ENCODE peak calls at places on chromosome 21, in six cellular contexts. A is breast epithelium, J is foreskin fibroblast, C is hepatocyte, H is AG04450, B is BJ. P is an unnamed sample.

GRCh38 chr21:45973475-45974072 is 8.0 kb upstream of the COL6A1 start:
- DNase-seq in A (peak), J (peak), C (peak), H (no peak), B (no peak), P (peak)

GRCh38 chr21:35428041-35428400 is 378.9 kb upstream of the RUNX1 start:
- DNase-seq in A (no peak), J (peak), C (no peak), H (no peak), B (no peak), P (no peak)

GRCh38 chr21:30831194-30831765 is 1.7 kb upstream of the KRTAP7-1 start:
- DNase-seq in A (no peak), J (no peak), C (peak), H (no peak), B (no peak), P (peak)

GRCh38 chr21:42580076-42580792 is 66.6 kb downstream of the SLC37A1 start:
- DNase-seq in A (peak), J (no peak), C (no peak), H (no peak), B (no peak), P (no peak)

GRCh38 chr21:43211085-43212071 is 42.6 kb downstream of the CRYAA start:
- DNase-seq in A (peak), J (no peak), C (peak), H (no peak), B (no peak), P (no peak)

GRCh38 chr21:42525228-42525604 is 11.6 kb downstream of the SLC37A1 start:
- DNase-seq in A (no peak), J (no peak), C (peak), H (no peak), B (no peak), P (peak)

GRCh38 chr21:42026072-42026415 is 15.9 kb upstream of the ZBTB21 start:
- DNase-seq in A (no peak), J (no peak), C (no peak), H (no peak), B (no peak), P (no peak)

GRCh38 chr21:37565530-37566223 is 199.1 kb downstream of the DYRK1A start:
- DNase-seq in A (no peak), J (peak), C (peak), H (no peak), B (peak), P (no peak)

GRCh38 chr21:45529785-45530422 is 12.3 kb downstream of the SLC19A1 start:
- DNase-seq in A (no peak), J (no peak), C (no peak), H (no peak), B (no peak), P (no peak)

GRCh38 chr21:38475519-38475918 is 22.8 kb downstream of the ERG start:
- DNase-seq in A (no peak), J (no peak), C (no peak), H (no peak), B (no peak), P (no peak)

GRCh38 chr21:46454634-46455390 is 3.9 kb upstream of the DIP2A start:
- DNase-seq in A (no peak), J (no peak), C (no peak), H (no peak), B (no peak), P (no peak)

DNA sequence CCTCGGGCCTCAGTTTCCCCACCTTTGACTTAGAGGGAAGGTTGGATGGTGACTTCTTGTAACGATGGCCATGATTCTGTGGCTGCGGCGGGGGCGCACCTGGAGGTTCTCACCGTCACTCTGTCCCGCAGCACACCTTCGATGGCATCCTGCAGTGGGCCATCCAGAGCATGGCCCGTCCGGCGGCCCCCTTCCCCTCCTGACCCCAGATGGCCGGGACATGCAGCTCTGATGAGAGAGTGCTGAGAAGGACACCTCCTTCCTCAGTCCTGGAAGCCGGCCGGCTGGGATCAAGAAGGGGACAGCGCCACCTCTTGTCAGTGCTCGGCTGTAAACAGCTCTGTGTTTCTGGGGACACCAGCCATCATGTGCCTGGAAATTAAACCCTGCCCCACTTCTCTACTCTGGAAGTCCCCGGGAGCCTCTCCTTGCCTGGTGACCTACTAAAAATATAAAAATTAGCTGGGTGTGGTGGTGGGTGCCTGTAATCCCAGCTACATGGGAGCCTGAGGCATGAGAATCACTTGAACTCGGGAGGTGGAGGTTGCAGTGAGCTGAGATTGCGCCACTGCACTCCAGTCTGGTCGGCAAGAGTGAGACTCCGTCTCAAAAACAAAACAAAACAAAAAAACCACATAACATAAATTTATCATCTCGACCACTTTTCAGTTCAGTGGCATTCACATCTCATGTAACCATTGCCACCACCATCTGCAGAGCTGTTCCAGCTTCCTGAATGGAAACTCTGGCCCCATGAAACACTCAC is 2.1 kb upstream of the PFKL start:
- DNase-seq in A (peak), J (peak), C (peak), H (peak), B (no peak), P (peak)
- H3K4me3 ChIP-seq in A (peak), J (no peak), C (no peak), H (no peak), B (no peak), P (no peak)

DNA sequence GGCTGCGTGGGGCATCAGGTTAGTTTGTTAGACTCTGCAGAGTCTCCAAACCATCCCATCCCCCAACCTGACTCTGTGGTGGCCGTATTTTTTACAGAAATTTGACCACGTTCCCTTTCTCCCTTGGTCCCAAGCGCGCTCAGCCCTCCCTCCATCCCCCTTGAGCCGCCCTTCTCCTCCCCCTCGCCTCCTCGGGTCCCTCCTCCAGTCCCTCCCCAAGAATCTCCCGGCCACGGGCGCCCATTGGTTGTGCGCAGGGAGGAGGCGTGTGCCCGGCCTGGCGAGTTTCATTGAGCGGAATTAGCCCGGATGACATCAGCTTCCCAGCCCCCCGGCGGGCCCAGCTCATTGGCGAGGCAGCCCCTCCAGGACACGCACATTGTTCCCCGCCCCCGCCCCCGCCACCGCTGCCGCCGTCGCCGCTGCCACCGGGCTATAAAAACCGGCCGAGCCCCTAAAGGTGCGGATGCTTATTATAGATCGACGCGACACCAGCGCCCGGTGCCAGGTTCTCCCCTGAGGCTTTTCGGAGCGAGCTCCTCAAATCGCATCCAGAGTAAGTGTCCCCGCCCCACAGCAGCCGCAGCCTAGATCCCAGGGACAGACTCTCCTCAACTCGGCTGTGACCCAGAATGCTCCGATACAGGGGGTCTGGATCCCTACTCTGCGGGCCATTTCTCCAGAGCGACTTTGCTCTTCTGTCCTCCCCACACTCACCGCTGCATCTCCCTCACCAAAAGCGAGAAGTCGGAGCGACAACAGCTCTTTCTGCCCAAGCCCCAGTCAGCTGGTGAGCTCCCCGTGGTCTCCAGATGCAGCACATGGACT is at the start of gene OLIG2:
- DNase-seq in A (no peak), J (no peak), C (no peak), H (no peak), B (no peak), P (no peak)
- H3K4me3 ChIP-seq in A (peak), J (no peak), C (no peak), H (no peak), B (no peak), P (no peak)

GRCh38 chr21:44354001-44354405 is 582 bp downstream of the TRPM2 start:
- DNase-seq in A (no peak), J (no peak), C (no peak), H (no peak), B (no peak), P (peak)
- H3K4me3 ChIP-seq in A (peak), J (no peak), C (no peak), H (no peak), B (no peak), P (no peak)

GRCh38 chr21:21019681-21020080 is 21.5 kb downstream of the NCAM2 start:
- DNase-seq in A (no peak), J (no peak), C (no peak), H (no peak), B (no peak), P (peak)

DNA sequence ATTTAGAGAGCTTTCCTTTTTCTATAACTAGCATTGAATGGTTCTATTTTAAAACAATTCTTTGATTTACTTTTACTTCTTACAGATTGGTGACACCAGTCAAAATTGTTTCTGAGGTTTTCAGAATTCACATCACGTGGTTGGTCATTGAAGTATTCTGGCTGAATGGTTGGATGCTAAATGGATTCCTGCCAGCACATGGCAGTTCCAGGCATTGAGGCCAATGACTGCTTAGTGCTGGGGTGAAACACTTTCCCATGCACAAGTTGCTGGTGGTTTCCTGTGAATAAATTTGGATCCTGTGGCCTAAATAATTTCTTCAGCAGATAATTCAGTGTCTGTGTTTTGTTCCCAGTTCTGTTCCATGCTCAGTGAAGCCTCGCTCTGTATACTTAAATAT is 20.6 kb downstream of the NCAM2 start:
- DNase-seq in A (no peak), J (no peak), C (no peak), H (no peak), B (no peak), P (no peak)
- H3K4me3 ChIP-seq in A (no peak), J (no peak), C (no peak), H (no peak), B (no peak), P (no peak)

GRCh38 chr21:31886896-31887595 is 14.2 kb downstream of the HUNK start:
- DNase-seq in A (no peak), J (no peak), C (no peak), H (no peak), B (no peak), P (no peak)

GRCh38 chr21:31887596-31887920 is 14.7 kb downstream of the HUNK start:
- DNase-seq in A (no peak), J (no peak), C (no peak), H (no peak), B (no peak), P (no peak)

GRCh38 chr21:31885146-31885545 is 12.3 kb downstream of the HUNK start:
- DNase-seq in A (no peak), J (no peak), C (no peak), H (no peak), B (no peak), P (no peak)

GRCh38 chr21:31892686-31893085 is 19.9 kb downstream of the HUNK start:
- DNase-seq in A (no peak), J (no peak), C (no peak), H (no peak), B (no peak), P (no peak)

DNA sequence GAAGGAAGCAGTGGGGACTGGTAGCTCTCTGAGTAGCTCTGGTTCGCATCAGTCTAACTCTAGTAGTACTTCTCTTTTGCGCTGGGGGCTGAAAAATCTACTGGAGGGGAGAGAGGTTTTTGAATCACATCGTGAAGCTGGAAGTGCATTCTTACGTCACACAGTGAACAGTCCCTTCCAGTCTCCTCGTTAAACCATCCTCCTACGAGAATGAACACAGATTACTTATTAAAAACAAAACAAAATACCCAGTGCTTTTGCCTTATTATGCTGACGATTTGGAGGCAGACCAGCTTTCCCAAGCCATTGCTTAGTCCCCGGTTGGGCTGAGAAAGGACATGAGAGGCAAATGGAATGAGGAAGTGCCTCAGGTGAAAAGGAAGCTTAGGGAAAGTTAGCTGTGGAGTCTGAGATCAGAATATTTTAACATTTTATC is 16.1 kb downstream of the HUNK start:
- DNase-seq in A (no peak), J (no peak), C (peak), H (no peak), B (no peak), P (peak)
- H3K4me3 ChIP-seq in A (peak), J (no peak), C (no peak), H (no peak), B (no peak), P (no peak)

GRCh38 chr21:26842976-26843911 is 2.0 kb downstream of the ADAMTS1 start:
- DNase-seq in A (peak), J (peak), C (peak), H (peak), B (peak), P (peak)
- H3K4me3 ChIP-seq in A (peak), J (peak), C (peak), H (peak), B (peak), P (peak)

P was measured in trophoblast cell.